ENCODE peak calls at places on chromosomes 1 and 21, in seven cellular contexts. One of them, this sample, is unnamed.

GRCh38 chr1:18199462-18199861 is 91.9 kb downstream of the IGSF21 start:
- DNase-seq in SK-N-SH: peak; percentile 38
- DNase-seq in CD4-positive, alpha-beta T cell: no peak
- DNase-seq in hepatocyte: no peak
- DNase-seq in heart left ventricle: no peak
- DNase-seq in AG04450: no peak
- DNase-seq in DND-41: no peak
- DNase-seq in this sample: no peak

GRCh38 chr1:117534995-117535467 is 70.8 kb upstream of the TENT5C start:
- DNase-seq in AG04450: peak; percentile 29
- DNase-seq in CD4-positive, alpha-beta T cell: peak; percentile 17
- DNase-seq in heart left ventricle: no peak
- DNase-seq in SK-N-SH: peak; percentile 56
- DNase-seq in DND-41: peak; percentile 57
- DNase-seq in hepatocyte: peak; percentile 87
- DNase-seq in this sample: peak; percentile 46

GRCh38 chr1:105909811-105910210 is 1146.7 kb upstream of the PRMT6 start:
- DNase-seq in hepatocyte: no peak
- DNase-seq in heart left ventricle: no peak
- DNase-seq in AG04450: no peak
- DNase-seq in SK-N-SH: no peak
- DNase-seq in CD4-positive, alpha-beta T cell: no peak
- DNase-seq in DND-41: no peak
- DNase-seq in this sample: no peak

GRCh38 chr1:30721311-30722174 is 1.8 kb downstream of the MATN1 start:
- DNase-seq in CD4-positive, alpha-beta T cell: no peak
- DNase-seq in DND-41: no peak
- DNase-seq in AG04450: no peak
- DNase-seq in SK-N-SH: no peak
- DNase-seq in heart left ventricle: no peak
- DNase-seq in hepatocyte: no peak
- DNase-seq in this sample: no peak

GRCh38 chr21:42376338-42376982 is 10.1 kb upstream of the TFF1 start:
- DNase-seq in hepatocyte: no peak
- DNase-seq in SK-N-SH: no peak
- DNase-seq in AG04450: no peak
- DNase-seq in CD4-positive, alpha-beta T cell: no peak
- DNase-seq in heart left ventricle: no peak
- DNase-seq in DND-41: no peak
- DNase-seq in this sample: peak; percentile 52

GRCh38 chr1:1381294-1381693 is 6.3 kb upstream of the AURKAIP1 start:
- DNase-seq in heart left ventricle: no peak
- DNase-seq in SK-N-SH: no peak
- DNase-seq in CD4-positive, alpha-beta T cell: no peak
- DNase-seq in hepatocyte: no peak
- DNase-seq in DND-41: no peak
- DNase-seq in AG04450: no peak
- DNase-seq in this sample: no peak

GRCh38 chr1:12114340-12114683 is 51.2 kb downstream of the TNFRSF8 start:
- DNase-seq in hepatocyte: no peak
- DNase-seq in heart left ventricle: no peak
- DNase-seq in CD4-positive, alpha-beta T cell: no peak
- DNase-seq in AG04450: no peak
- DNase-seq in SK-N-SH: no peak
- DNase-seq in DND-41: no peak
- DNase-seq in this sample: no peak

GRCh38 chr1:159008744-159009188 is 941 bp upstream of the IFI16 start:
- DNase-seq in AG04450: no peak
- DNase-seq in CD4-positive, alpha-beta T cell: peak; percentile 54
- DNase-seq in SK-N-SH: no peak
- DNase-seq in DND-41: peak; percentile 87
- DNase-seq in heart left ventricle: no peak
- DNase-seq in hepatocyte: no peak
- DNase-seq in this sample: peak; percentile 63

GRCh38 chr21:31555741-31556191 is 103.7 kb upstream of the SOD1 start:
- DNase-seq in hepatocyte: no peak
- DNase-seq in SK-N-SH: no peak
- DNase-seq in CD4-positive, alpha-beta T cell: no peak
- DNase-seq in AG04450: no peak
- DNase-seq in heart left ventricle: no peak
- DNase-seq in DND-41: no peak
- DNase-seq in this sample: no peak

GRCh38 chr1:206663832-206664652 is 20.7 kb upstream of the MAPKAPK2 start:
- DNase-seq in AG04450: peak; percentile 29
- DNase-seq in hepatocyte: peak; percentile 79
- DNase-seq in CD4-positive, alpha-beta T cell: peak; percentile 71
- DNase-seq in SK-N-SH: peak; percentile 84
- DNase-seq in DND-41: peak; percentile 74
- DNase-seq in heart left ventricle: peak; percentile 86
- DNase-seq in this sample: peak; percentile 76

GRCh38 chr1:214658785-214659184 is 55.8 kb downstream of the CENPF start:
- DNase-seq in SK-N-SH: no peak
- DNase-seq in AG04450: no peak
- DNase-seq in CD4-positive, alpha-beta T cell: no peak
- DNase-seq in hepatocyte: peak; percentile 58
- DNase-seq in heart left ventricle: no peak
- DNase-seq in DND-41: no peak
- DNase-seq in this sample: no peak

GRCh38 chr1:200217703-200218102 is 190.2 kb downstream of the NR5A2 start:
- DNase-seq in hepatocyte: no peak
- DNase-seq in DND-41: no peak
- DNase-seq in AG04450: no peak
- DNase-seq in SK-N-SH: no peak
- DNase-seq in CD4-positive, alpha-beta T cell: no peak
- DNase-seq in heart left ventricle: no peak
- DNase-seq in this sample: peak; percentile 44

GRCh38 chr1:8040586-8040985 is 14.5 kb upstream of the ERRFI1 start:
- DNase-seq in AG04450: peak; percentile 95
- DNase-seq in hepatocyte: peak; percentile 85
- DNase-seq in heart left ventricle: peak; percentile 76
- DNase-seq in CD4-positive, alpha-beta T cell: no peak
- DNase-seq in SK-N-SH: no peak
- DNase-seq in DND-41: no peak
- DNase-seq in this sample: no peak

GRCh38 chr21:38925923-38926322 is 120.2 kb downstream of the ETS2 start:
- DNase-seq in hepatocyte: peak; percentile 81
- DNase-seq in SK-N-SH: no peak
- DNase-seq in DND-41: peak; percentile 31
- DNase-seq in CD4-positive, alpha-beta T cell: no peak
- DNase-seq in AG04450: peak; percentile 55
- DNase-seq in heart left ventricle: peak; percentile 74
- DNase-seq in this sample: no peak

GRCh38 chr1:8276173-8276914 is 41.6 kb upstream of the SLC45A1 start:
- DNase-seq in CD4-positive, alpha-beta T cell: no peak
- DNase-seq in AG04450: no peak
- DNase-seq in DND-41: no peak
- DNase-seq in hepatocyte: no peak
- DNase-seq in heart left ventricle: no peak
- DNase-seq in SK-N-SH: no peak
- DNase-seq in this sample: no peak

GRCh38 chr1:30902653-30903290 is 5.8 kb downstream of the SDC3 start:
- DNase-seq in hepatocyte: no peak
- DNase-seq in DND-41: no peak
- DNase-seq in AG04450: no peak
- DNase-seq in CD4-positive, alpha-beta T cell: no peak
- DNase-seq in SK-N-SH: no peak
- DNase-seq in heart left ventricle: peak; percentile 34
- DNase-seq in this sample: no peak

GRCh38 chr1:121445677-121446076 is 260.9 kb downstream of the SRGAP2C start:
- DNase-seq in SK-N-SH: no peak
- DNase-seq in heart left ventricle: no peak
- DNase-seq in CD4-positive, alpha-beta T cell: no peak
- DNase-seq in hepatocyte: no peak
- DNase-seq in AG04450: no peak
- DNase-seq in DND-41: no peak
- DNase-seq in this sample: no peak

GRCh38 chr1:10539411-10540043 is 64.8 kb downstream of the PEX14 start:
- DNase-seq in SK-N-SH: no peak
- DNase-seq in hepatocyte: no peak
- DNase-seq in CD4-positive, alpha-beta T cell: no peak
- DNase-seq in heart left ventricle: no peak
- DNase-seq in DND-41: no peak
- DNase-seq in AG04450: no peak
- DNase-seq in this sample: no peak

GRCh38 chr1:14915356-14916054 is 238.0 kb upstream of the TMEM51 start:
- DNase-seq in heart left ventricle: peak; percentile 44
- DNase-seq in DND-41: peak; percentile 72
- DNase-seq in CD4-positive, alpha-beta T cell: peak; percentile 13
- DNase-seq in hepatocyte: peak; percentile 66
- DNase-seq in AG04450: no peak
- DNase-seq in SK-N-SH: peak; percentile 84
- DNase-seq in this sample: peak; percentile 46

GRCh38 chr1:208595236-208595635 is 351.1 kb upstream of the PLXNA2 start:
- DNase-seq in DND-41: no peak
- DNase-seq in heart left ventricle: no peak
- DNase-seq in CD4-positive, alpha-beta T cell: no peak
- DNase-seq in hepatocyte: no peak
- DNase-seq in AG04450: no peak
- DNase-seq in SK-N-SH: no peak
- DNase-seq in this sample: no peak

GRCh38 chr1:206729507-206729906 is 41.1 kb upstream of the IL19 start:
- DNase-seq in AG04450: no peak
- DNase-seq in DND-41: no peak
- DNase-seq in CD4-positive, alpha-beta T cell: no peak
- DNase-seq in heart left ventricle: no peak
- DNase-seq in SK-N-SH: no peak
- DNase-seq in hepatocyte: no peak
- DNase-seq in this sample: no peak

GRCh38 chr1:150148834-150149489 is 754 bp upstream of the PLEKHO1 start:
- DNase-seq in SK-N-SH: peak; percentile 54
- DNase-seq in heart left ventricle: no peak
- DNase-seq in CD4-positive, alpha-beta T cell: no peak
- DNase-seq in DND-41: no peak
- DNase-seq in AG04450: no peak
- DNase-seq in hepatocyte: no peak
- DNase-seq in this sample: no peak

GRCh38 chr21:38083534-38083933 is 167.3 kb upstream of the KCNJ6 start:
- DNase-seq in AG04450: no peak
- DNase-seq in heart left ventricle: no peak
- DNase-seq in CD4-positive, alpha-beta T cell: no peak
- DNase-seq in hepatocyte: no peak
- DNase-seq in DND-41: no peak
- DNase-seq in SK-N-SH: no peak
- DNase-seq in this sample: no peak

GRCh38 chr1:41650176-41650519 is 165.7 kb upstream of the EDN2 start:
- DNase-seq in heart left ventricle: peak; percentile 62
- DNase-seq in AG04450: no peak
- DNase-seq in DND-41: peak; percentile 72
- DNase-seq in hepatocyte: no peak
- DNase-seq in CD4-positive, alpha-beta T cell: no peak
- DNase-seq in SK-N-SH: no peak
- DNase-seq in this sample: no peak

GRCh38 chr1:203359010-203359571 is 8.2 kb upstream of the FMOD start:
- DNase-seq in SK-N-SH: no peak
- DNase-seq in heart left ventricle: no peak
- DNase-seq in hepatocyte: peak; percentile 49
- DNase-seq in CD4-positive, alpha-beta T cell: no peak
- DNase-seq in AG04450: no peak
- DNase-seq in DND-41: no peak
- DNase-seq in this sample: no peak

GRCh38 chr1:15836772-15837669 is 10.5 kb upstream of the SPEN start:
- DNase-seq in AG04450: no peak
- DNase-seq in heart left ventricle: peak; percentile 62
- DNase-seq in DND-41: no peak
- DNase-seq in hepatocyte: peak; percentile 17
- DNase-seq in CD4-positive, alpha-beta T cell: peak; percentile 26
- DNase-seq in SK-N-SH: no peak
- DNase-seq in this sample: no peak

GRCh38 chr1:205454903-205455335 is 926 bp downstream of the BLACAT1 start:
- DNase-seq in heart left ventricle: no peak
- DNase-seq in AG04450: no peak
- DNase-seq in DND-41: no peak
- DNase-seq in hepatocyte: no peak
- DNase-seq in CD4-positive, alpha-beta T cell: no peak
- DNase-seq in SK-N-SH: no peak
- DNase-seq in this sample: no peak

GRCh38 chr1:91613594-91613993 is 112.9 kb downstream of the CDC7 start:
- DNase-seq in heart left ventricle: no peak
- DNase-seq in CD4-positive, alpha-beta T cell: no peak
- DNase-seq in SK-N-SH: no peak
- DNase-seq in hepatocyte: no peak
- DNase-seq in AG04450: no peak
- DNase-seq in DND-41: no peak
- DNase-seq in this sample: no peak

GRCh38 chr1:222754386-222755139 is 17.6 kb downstream of the FAM177B start:
- DNase-seq in AG04450: peak; percentile 92
- DNase-seq in heart left ventricle: peak; percentile 68
- DNase-seq in CD4-positive, alpha-beta T cell: no peak
- DNase-seq in hepatocyte: peak; percentile 71
- DNase-seq in SK-N-SH: no peak
- DNase-seq in DND-41: no peak
- DNase-seq in this sample: no peak

GRCh38 chr1:84758968-84759491 is 68.8 kb upstream of the SSX2IP start:
- DNase-seq in AG04450: no peak
- DNase-seq in CD4-positive, alpha-beta T cell: no peak
- DNase-seq in hepatocyte: no peak
- DNase-seq in heart left ventricle: no peak
- DNase-seq in DND-41: no peak
- DNase-seq in SK-N-SH: no peak
- DNase-seq in this sample: no peak

GRCh38 chr1:2914702-2915101 is 106.6 kb upstream of the ACTRT2 start:
- DNase-seq in DND-41: no peak
- DNase-seq in AG04450: no peak
- DNase-seq in heart left ventricle: no peak
- DNase-seq in hepatocyte: no peak
- DNase-seq in SK-N-SH: no peak
- DNase-seq in CD4-positive, alpha-beta T cell: no peak
- DNase-seq in this sample: no peak
- H3K9me3 ChIP-seq in DND-41: peaks cover 5% of the 10 kb centered on the region
- H3K9me3 ChIP-seq in AG04450: peaks cover 100% of the 10 kb centered on the region
- H3K9me3 ChIP-seq in heart left ventricle: no peaks in the 10 kb centered on the region
- H3K9me3 ChIP-seq in hepatocyte: no peaks in the 10 kb centered on the region
- H3K9me3 ChIP-seq in SK-N-SH: no peaks in the 10 kb centered on the region
- H3K9me3 ChIP-seq in CD4-positive, alpha-beta T cell: no peaks in the 10 kb centered on the region
- H3K9me3 ChIP-seq in this sample: no peaks in the 10 kb centered on the region

GRCh38 chr1:209675567-209676154 is 449 bp downstream of the G0S2 start:
- DNase-seq in heart left ventricle: peak; percentile 57
- DNase-seq in hepatocyte: peak; percentile 37
- DNase-seq in CD4-positive, alpha-beta T cell: no peak
- DNase-seq in DND-41: no peak
- DNase-seq in AG04450: no peak
- DNase-seq in SK-N-SH: peak; percentile 77
- DNase-seq in this sample: no peak
- TF ChIP-seq CTCF in heart left ventricle: no peak
- TF ChIP-seq CTCF in hepatocyte: no peak
- TF ChIP-seq CTCF in CD4-positive, alpha-beta T cell: no peak
- TF ChIP-seq CTCF in DND-41: no peak
- TF ChIP-seq CTCF in AG04450: no peak
- TF ChIP-seq CTCF in SK-N-SH: no peak
- TF ChIP-seq CTCF in this sample: no peak

GRCh38 chr1:174324493-174324892 is 123.3 kb upstream of the GPR52 start:
- DNase-seq in hepatocyte: no peak
- DNase-seq in DND-41: no peak
- DNase-seq in heart left ventricle: no peak
- DNase-seq in SK-N-SH: no peak
- DNase-seq in CD4-positive, alpha-beta T cell: no peak
- DNase-seq in AG04450: no peak
- DNase-seq in this sample: no peak
- H3K9me3 ChIP-seq in hepatocyte: peaks cover 16% of the 10 kb centered on the region
- H3K9me3 ChIP-seq in DND-41: peaks cover 56% of the 10 kb centered on the region
- H3K9me3 ChIP-seq in heart left ventricle: no peaks in the 10 kb centered on the region
- H3K9me3 ChIP-seq in SK-N-SH: peaks cover 15% of the 10 kb centered on the region
- H3K9me3 ChIP-seq in CD4-positive, alpha-beta T cell: peaks cover 38% of the 10 kb centered on the region
- H3K9me3 ChIP-seq in AG04450: peaks cover 4% of the 10 kb centered on the region
- H3K9me3 ChIP-seq in this sample: no peaks in the 10 kb centered on the region

GRCh38 chr1:70112838-70113237 is 92.5 kb downstream of the LRRC40 start:
- DNase-seq in CD4-positive, alpha-beta T cell: no peak
- DNase-seq in SK-N-SH: no peak
- DNase-seq in AG04450: no peak
- DNase-seq in hepatocyte: no peak
- DNase-seq in heart left ventricle: no peak
- DNase-seq in DND-41: no peak
- DNase-seq in this sample: no peak
- TF ChIP-seq CTCF in CD4-positive, alpha-beta T cell: no peak
- TF ChIP-seq CTCF in SK-N-SH: peak; percentile 20
- TF ChIP-seq CTCF in AG04450: no peak
- TF ChIP-seq CTCF in hepatocyte: no peak
- TF ChIP-seq CTCF in heart left ventricle: no peak
- TF ChIP-seq CTCF in DND-41: peak; percentile 26
- TF ChIP-seq CTCF in this sample: no peak

This sample was measured in MM.1S.